ENCODE peak calls at places on chromosomes 16 and 17, in nine cellular contexts. X, B, I, H, O, L, Y, Z and S are unnamed samples.

GRCh38 chr17:42325026-42325425 is 36.7 kb downstream of the STAT5A start:
- DNase-seq in Z (no peak), X (peak; percentile 47), L (no peak), B (no peak), I (no peak), Y (no peak), O (no peak), H (no peak), S (no peak)

GRCh38 chr17:67202503-67202902 is 42.5 kb downstream of the HELZ start:
- DNase-seq in Y (no peak), O (no peak), X (no peak), Z (no peak), B (no peak), L (no peak), I (no peak), H (no peak), S (no peak)

GRCh38 chr16:27470567-27471431 is 68.8 kb downstream of the IL21R start:
- DNase-seq in Y (peak; percentile 73), X (no peak), O (peak; percentile 71), B (no peak), I (peak; percentile 42), H (peak; percentile 74), Z (no peak), L (no peak), S (no peak)

GRCh38 chr17:74831442-74832146 is 28.1 kb downstream of the GRIN2C start:
- DNase-seq in I (no peak), X (no peak), B (no peak), Z (no peak), L (no peak), O (no peak), Y (no peak), H (no peak), S (peak; percentile 58)

GRCh38 chr16:84829168-84829965 is 9.6 kb downstream of the CRISPLD2 start:
- DNase-seq in O (no peak), I (peak; percentile 60), X (no peak), H (no peak), Y (no peak), B (no peak), L (no peak), Z (no peak), S (no peak)

GRCh38 chr16:4415538-4416199 is 727 bp downstream of the CORO7 start:
- DNase-seq in I (peak; percentile 60), Y (peak; percentile 95), B (peak; percentile 37), Z (peak; percentile 83), O (no peak), H (no peak), L (peak; percentile 75), X (peak; percentile 55), S (peak; percentile 66)

GRCh38 chr17:41404024-41404651 is 6.7 kb upstream of the KRT31 start:
- DNase-seq in Z (peak; percentile 43), X (peak; percentile 22), I (no peak), O (no peak), H (no peak), B (no peak), Y (no peak), L (no peak), S (no peak)

GRCh38 chr17:17236295-17237025 is 508 bp downstream of the FLCN start:
- DNase-seq in B (no peak), X (no peak), Y (no peak), I (no peak), Z (peak; percentile 9), L (no peak), O (no peak), H (no peak), S (peak; percentile 87)

GRCh38 chr17:63445571-63446217 is 412 bp downstream of the CYB561 start:
- DNase-seq in Z (peak; percentile 81), B (peak; percentile 91), I (no peak), Y (no peak), L (no peak), H (no peak), X (peak; percentile 39), O (no peak), S (peak; percentile 60)

GRCh38 chr16:24610421-24610765 is 71.0 kb downstream of the RBBP6 start:
- DNase-seq in I (no peak), L (no peak), Z (no peak), Y (peak; percentile 73), X (peak; percentile 41), B (peak; percentile 55), O (no peak), H (no peak), S (no peak)

GRCh38 chr16:4200000-4200780 is 41.7 kb downstream of the SRL start:
- DNase-seq in L (peak; percentile 56), H (no peak), B (peak; percentile 61), O (peak; percentile 72), X (peak; percentile 60), I (peak; percentile 63), Z (no peak), Y (no peak), S (peak; percentile 84)

GRCh38 chr17:59406808-59407381 is 75.4 kb downstream of the YPEL2 start:
- DNase-seq in I (no peak), Z (no peak), O (no peak), B (no peak), L (no peak), H (no peak), X (no peak), Y (no peak), S (no peak)

GRCh38 chr16:4586297-4586696 is 28.4 kb downstream of the UBALD1 start:
- DNase-seq in Z (no peak), L (no peak), Y (no peak), B (no peak), H (no peak), I (no peak), O (no peak), X (no peak), S (no peak)

GRCh38 chr17:69818467-69818866 is 256.6 kb upstream of the KCNJ16 start:
- DNase-seq in Y (no peak), I (no peak), O (no peak), L (no peak), B (no peak), H (no peak), X (no peak), Z (no peak), S (no peak)

GRCh38 chr17:56478836-56479447 is 114.6 kb upstream of the NOG start:
- DNase-seq in B (peak; percentile 52), H (no peak), O (no peak), I (no peak), Z (no peak), X (no peak), Y (no peak), L (peak; percentile 21), S (peak; percentile 25)

GRCh38 chr17:65664296-65664695 is 102.8 kb upstream of the AXIN2 start:
- DNase-seq in Y (no peak), I (no peak), L (no peak), H (no peak), Z (no peak), B (no peak), X (no peak), O (no peak), S (no peak)

GRCh38 chr16:73771676-73772075 is 524.9 kb upstream of the PSMD7 start:
- DNase-seq in Z (no peak), Y (no peak), H (no peak), O (no peak), L (no peak), I (no peak), X (no peak), B (no peak), S (no peak)

GRCh38 chr17:41863074-41863843 is 2.0 kb downstream of the KLHL11 start:
- DNase-seq in O (no peak), H (no peak), Z (peak; percentile 43), I (no peak), B (no peak), X (no peak), Y (no peak), L (no peak), S (no peak)

GRCh38 chr16:70803354-70803753 is 2.4 kb upstream of the VAC14 start:
- DNase-seq in I (no peak), O (no peak), B (no peak), X (no peak), L (no peak), Z (no peak), Y (no peak), H (no peak), S (no peak)

GRCh38 chr17:68455756-68456528 is 1.4 kb downstream of the WIPI1 start:
- DNase-seq in H (no peak), L (no peak), I (no peak), O (no peak), Z (no peak), X (no peak), B (no peak), Y (no peak), S (peak; percentile 42)

GRCh38 chr17:68458260-68459029 is 1.1 kb upstream of the WIPI1 start:
- DNase-seq in H (no peak), Z (no peak), Y (no peak), I (no peak), L (peak; percentile 37), B (no peak), O (no peak), X (no peak), S (no peak)

GRCh38 chr17:68457539-68458259 is 403 bp upstream of the WIPI1 start:
- DNase-seq in I (peak; percentile 98), X (peak; percentile 99), Y (peak; percentile 100), L (peak; percentile 100), O (peak; percentile 99), B (peak; percentile 100), H (peak; percentile 99), Z (peak; percentile 99), S (peak; percentile 98)

GRCh38 chr17:68457168-68457538 is at the start of gene WIPI1:
- DNase-seq in B (no peak), I (peak; percentile 54), Y (peak; percentile 95), Z (no peak), L (peak; percentile 80), H (peak; percentile 89), X (no peak), O (no peak), S (no peak)

GRCh38 chr17:68456529-68457167 is 648 bp downstream of the WIPI1 start:
- DNase-seq in O (peak; percentile 90), B (peak; percentile 96), Z (no peak), Y (peak; percentile 87), L (no peak), H (peak; percentile 90), X (peak; percentile 91), I (peak; percentile 90), S (peak; percentile 70)
- H3K27ac ChIP-seq in O (peak overlapping the region; percentile 98), B (no peak overlapping the region), Z (peak overlapping the region; percentile 62), Y (peak overlapping the region; percentile 90), L (no peak overlapping the region), H (peak overlapping the region; percentile 95), X (peak overlapping the region; percentile 79), I (peak overlapping the region; percentile 95), S (peak overlapping the region; percentile 96)

GRCh38 chr17:53627511-53627910 is 195.2 kb upstream of the KIF2B start:
- DNase-seq in I (no peak), H (no peak), Z (no peak), L (no peak), X (no peak), Y (no peak), O (no peak), B (no peak), S (no peak)
- H3K9me3 ChIP-seq in I (no peaks in the 10 kb centered on the region), H (no peaks in the 10 kb centered on the region), Z (no peaks in the 10 kb centered on the region), L (no peaks in the 10 kb centered on the region), X (no peaks in the 10 kb centered on the region), Y (no peaks in the 10 kb centered on the region), O (no peaks in the 10 kb centered on the region), B (no peaks in the 10 kb centered on the region), S (no peaks in the 10 kb centered on the region)

GRCh38 chr16:1010815-1011214 is 29.2 kb downstream of the SOX8 start:
- DNase-seq in L (no peak), X (no peak), H (no peak), B (no peak), Z (no peak), Y (no peak), O (no peak), I (no peak), S (no peak)
- H3K4me1 ChIP-seq in L (no peaks in the 10 kb centered on the region), X (no peaks in the 10 kb centered on the region), H (no peaks in the 10 kb centered on the region), B (no peaks in the 10 kb centered on the region), Z (no peaks in the 10 kb centered on the region), Y (no peaks in the 10 kb centered on the region), O (no peaks in the 10 kb centered on the region), I (no peaks in the 10 kb centered on the region), S (no peaks in the 10 kb centered on the region)

GRCh38 chr16:68074850-68075249 is 10.3 kb upstream of the NFATC3 start:
- DNase-seq in I (no peak), B (no peak), Z (peak; percentile 76), X (no peak), L (peak; percentile 99), O (no peak), Y (peak; percentile 95), H (no peak), S (peak; percentile 64)
- H3K27ac ChIP-seq in I (no peak overlapping the region), B (no peak overlapping the region), Z (peak overlapping the region; percentile 40), X (no peak overlapping the region), L (peak overlapping the region; percentile 91), O (peak overlapping the region; percentile 43), Y (peak overlapping the region; percentile 67), H (no peak overlapping the region), S (no peak overlapping the region)